ENCODE peak calls at places on chromosome 6, in six cellular contexts. X is BJ, R is endodermal cell, Z is astrocyte, D is pancreas, Q is adrenal gland. L is an unnamed sample. For H3K36me3, the result is how much of the 10 kb centered on the place peaks cover.

GRCh38 chr6:117907600-117908245 is 659 bp downstream of the SLC35F1 start:
- DNase-seq in X (no peak), R (peak), Z (no peak), D (peak), Q (no peak), L (no peak)

GRCh38 chr6:70371454-70372105 is 41.7 kb upstream of the FAM135A start:
- DNase-seq in X (peak), R (no peak), Z (peak), D (no peak), Q (no peak), L (peak)

GRCh38 chr6:39908838-39909583 is 25.3 kb downstream of the MOCS1 start:
- DNase-seq in X (no peak), R (no peak), Z (no peak), D (no peak), Q (no peak), L (no peak)

GRCh38 chr6:139853302-139853992 is 479.0 kb upstream of the CITED2 start:
- DNase-seq in X (peak), R (no peak), Z (peak), D (no peak), Q (no peak), L (no peak)

GRCh38 chr6:25931411-25931709 is 869 bp upstream of the SLC17A2 start:
- DNase-seq in X (no peak), R (no peak), Z (no peak), D (no peak), Q (no peak), L (no peak)

GRCh38 chr6:39517763-39518162 is 195.3 kb upstream of the KCNK16 start:
- DNase-seq in X (no peak), R (no peak), Z (peak), D (no peak), Q (no peak), L (no peak)

GRCh38 chr6:24255676-24256075 is 102.2 kb downstream of the DCDC2 start:
- DNase-seq in X (no peak), R (no peak), Z (no peak), D (no peak), Q (no peak), L (no peak)

GRCh38 chr6:132224943-132225342 is 176.3 kb downstream of the MOXD1 start:
- DNase-seq in X (no peak), R (no peak), Z (no peak), D (no peak), Q (no peak), L (no peak)

GRCh38 chr6:111566873-111567517 is 38.7 kb downstream of the TRAF3IP2 start:
- DNase-seq in X (no peak), R (no peak), Z (peak), D (no peak), Q (no peak), L (no peak)

GRCh38 chr6:110643175-110643574 is 166.8 kb upstream of the SLC22A16 start:
- DNase-seq in X (no peak), R (no peak), Z (peak), D (no peak), Q (no peak), L (no peak)

GRCh38 chr6:87945181-87945580 is 102.5 kb upstream of the SPACA1 start:
- DNase-seq in X (no peak), R (no peak), Z (no peak), D (no peak), Q (no peak), L (no peak)

GRCh38 chr6:153537422-153537821 is 406.3 kb upstream of the RGS17 start:
- DNase-seq in X (peak), R (no peak), Z (no peak), D (no peak), Q (no peak), L (no peak)

GRCh38 chr6:43391448-43392031 is 22.1 kb upstream of the ZNF318 start:
- DNase-seq in X (no peak), R (no peak), Z (peak), D (no peak), Q (no peak), L (no peak)

GRCh38 chr6:17091122-17091521 is 10.7 kb upstream of the STMND1 start:
- DNase-seq in X (no peak), R (no peak), Z (no peak), D (no peak), Q (no peak), L (peak)

GRCh38 chr6:169266746-169267629 is 13.3 kb upstream of the THBS2 start:
- DNase-seq in X (peak), R (no peak), Z (no peak), D (no peak), Q (no peak), L (no peak)

GRCh38 chr6:130872250-130873095 is 45.3 kb downstream of the SMLR1 start:
- DNase-seq in X (no peak), R (peak), Z (peak), D (peak), Q (peak), L (peak)

GRCh38 chr6:42028234-42029061 is 21.9 kb upstream of the TAF8 start:
- DNase-seq in X (no peak), R (peak), Z (peak), D (no peak), Q (peak), L (no peak)

GRCh38 chr6:43883698-43884659 is 114.0 kb downstream of the VEGFA start:
- DNase-seq in X (no peak), R (peak), Z (no peak), D (peak), Q (no peak), L (peak)

GRCh38 chr6:147390909-147391536 is 117.5 kb upstream of the SAMD5 start:
- DNase-seq in X (no peak), R (no peak), Z (peak), D (no peak), Q (no peak), L (peak)

GRCh38 chr6:32614366-32615081 is 22.7 kb upstream of the HLA-DQA1 start:
- DNase-seq in X (no peak), R (peak), Z (no peak), D (no peak), Q (no peak), L (no peak)

GRCh38 chr6:76275746-76276145 is 203.3 kb upstream of the IMPG1 start:
- DNase-seq in X (no peak), R (peak), Z (no peak), D (no peak), Q (no peak), L (no peak)
- TF ChIP-seq CTCF in X (no peak), R (peak), Z (no peak), D (no peak), Q (no peak), L (no peak)

DNA sequence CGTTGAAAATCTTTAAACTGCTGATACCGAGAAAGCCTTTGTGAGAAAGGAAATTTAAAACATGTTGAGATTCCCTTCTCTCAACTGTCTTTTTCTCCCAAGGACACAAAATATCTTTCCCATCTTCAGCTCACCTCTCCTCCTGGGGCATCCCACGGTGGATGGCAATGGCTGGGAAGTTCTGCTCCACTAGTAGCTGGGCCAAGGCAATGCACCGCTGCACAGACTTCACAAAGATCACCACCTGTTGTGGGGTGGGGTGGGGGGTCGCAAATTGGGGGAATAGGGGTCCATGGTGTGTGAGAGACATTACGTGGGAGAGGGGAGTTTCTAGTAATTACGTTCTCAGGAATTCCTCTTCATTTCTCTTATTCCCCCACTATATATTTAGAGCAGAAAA is 2.4 kb downstream of the MCCD1 start:
- DNase-seq in X (no peak), R (no peak), Z (no peak), D (no peak), Q (no peak), L (no peak)
- H3K36me3 ChIP-seq in X (under half), R (half or more), Z (half or more), D (under half), Q (under half), L (half or more)

GRCh38 chr6:105849741-105850140 is 236.4 kb upstream of the PRDM1 start:
- DNase-seq in X (no peak), R (no peak), Z (peak), D (no peak), Q (no peak), L (no peak)
- H3K4me3 ChIP-seq in X (no peak), R (no peak), Z (no peak), D (no peak), Q (no peak), L (no peak)

GRCh38 chr6:96468681-96469224 is 52.9 kb upstream of the UFL1 start:
- DNase-seq in X (no peak), R (no peak), Z (no peak), D (peak), Q (no peak), L (no peak)
- TF ChIP-seq CTCF in X (no peak), R (peak), Z (peak), D (no peak), Q (no peak), L (no peak)

GRCh38 chr6:158765509-158766068 is 53.6 kb downstream of the EZR start:
- DNase-seq in X (no peak), R (peak), Z (no peak), D (no peak), Q (no peak), L (no peak)

GRCh38 chr6:158763440-158764187 is 55.6 kb downstream of the EZR start:
- DNase-seq in X (no peak), R (peak), Z (no peak), D (no peak), Q (no peak), L (no peak)

GRCh38 chr6:158766621-158767435 is 52.3 kb downstream of the EZR start:
- DNase-seq in X (no peak), R (no peak), Z (no peak), D (no peak), Q (no peak), L (no peak)

GRCh38 chr6:158764188-158764849 is 54.8 kb downstream of the EZR start:
- DNase-seq in X (no peak), R (peak), Z (no peak), D (no peak), Q (no peak), L (no peak)

GRCh38 chr6:158764941-158765340 is 54.2 kb downstream of the EZR start:
- DNase-seq in X (no peak), R (peak), Z (no peak), D (no peak), Q (no peak), L (no peak)
- H3K36me3 ChIP-seq in X (under half), R (half or more), Z (under half), D (under half), Q (under half), L (under half)

GRCh38 chr6:90586675-90587638 is at the start of gene MAP3K7:
- DNase-seq in X (peak), R (peak), Z (peak), D (peak), Q (peak), L (peak)
- H3K4me3 ChIP-seq in X (peak), R (peak), Z (peak), D (peak), Q (peak), L (peak)